ENCODE peak calls at places on chromosomes 13 and 19, in four cellular contexts. O is upper lobe of left lung, Q is GM23248, B is GM23338. L is an unnamed sample.

GRCh38 chr19:3632098-3632497 is 5.5 kb upstream of the CACTIN start:
- DNase-seq in O (no peak), Q (no peak), B (no peak), L (no peak)

GRCh38 chr19:8580710-8581281 is 3.6 kb upstream of the MYO1F start:
- DNase-seq in O (peak; percentile 90), Q (peak; percentile 81), B (peak; percentile 91), L (peak; percentile 87)

GRCh38 chr13:29567411-29567810 is 28.1 kb downstream of the SLC7A1 start:
- DNase-seq in O (no peak), Q (no peak), B (no peak), L (no peak)

GRCh38 chr19:30559446-30559845 is 187.3 kb downstream of the ZNF536 start:
- DNase-seq in O (no peak), Q (no peak), B (no peak), L (no peak)

GRCh38 chr19:6551607-6552450 is 21.0 kb downstream of the TNFSF9 start:
- DNase-seq in O (no peak), Q (peak; percentile 35), B (peak; percentile 92), L (no peak)

GRCh38 chr19:50205681-50206138 is 2.3 kb downstream of the MYH14 start:
- DNase-seq in O (peak; percentile 87), Q (no peak), B (peak; percentile 72), L (no peak)

GRCh38 chr13:34156841-34157365 is 339.0 kb downstream of the RFC3 start:
- DNase-seq in O (peak; percentile 87), Q (peak; percentile 98), B (no peak), L (peak; percentile 89)

GRCh38 chr19:38977445-38978314 is 2.1 kb upstream of the FBXO17 start:
- DNase-seq in O (no peak), Q (peak; percentile 5), B (no peak), L (no peak)

GRCh38 chr13:92896842-92897241 is 329.8 kb upstream of the GPC6 start:
- DNase-seq in O (no peak), Q (peak; percentile 7), B (peak; percentile 67), L (no peak)

GRCh38 chr13:49086711-49087110 is 111.0 kb downstream of the FNDC3A start:
- DNase-seq in O (no peak), Q (peak; percentile 76), B (no peak), L (no peak)

GRCh38 chr13:98267080-98267912 is 90.2 kb upstream of the RNF113B start:
- DNase-seq in O (no peak), Q (peak; percentile 27), B (no peak), L (no peak)

GRCh38 chr13:105804561-105805190 is 730.8 kb downstream of the EFNB2 start:
- DNase-seq in O (no peak), Q (peak; percentile 2), B (no peak), L (peak; percentile 44)

GRCh38 chr19:5821521-5822180 is 16.8 kb downstream of the NRTN start:
- DNase-seq in O (no peak), Q (no peak), B (no peak), L (no peak)

GRCh38 chr19:36973021-36973843 is 57.1 kb downstream of the ZNF568 start:
- DNase-seq in O (peak; percentile 71), Q (peak; percentile 91), B (peak; percentile 95), L (peak; percentile 93)

GRCh38 chr19:8308891-8309291 is 733 bp upstream of the CD320 start:
- DNase-seq in O (no peak), Q (no peak), B (no peak), L (peak; percentile 43)

GRCh38 chr19:33241530-33242101 is 16.0 kb upstream of the SLC7A10 start:
- DNase-seq in O (no peak), Q (peak; percentile 83), B (peak; percentile 55), L (peak; percentile 46)

GRCh38 chr19:52520013-52520412 is 7.5 kb upstream of the ZNF808 start:
- DNase-seq in O (no peak), Q (no peak), B (peak; percentile 30), L (no peak)

DNA sequence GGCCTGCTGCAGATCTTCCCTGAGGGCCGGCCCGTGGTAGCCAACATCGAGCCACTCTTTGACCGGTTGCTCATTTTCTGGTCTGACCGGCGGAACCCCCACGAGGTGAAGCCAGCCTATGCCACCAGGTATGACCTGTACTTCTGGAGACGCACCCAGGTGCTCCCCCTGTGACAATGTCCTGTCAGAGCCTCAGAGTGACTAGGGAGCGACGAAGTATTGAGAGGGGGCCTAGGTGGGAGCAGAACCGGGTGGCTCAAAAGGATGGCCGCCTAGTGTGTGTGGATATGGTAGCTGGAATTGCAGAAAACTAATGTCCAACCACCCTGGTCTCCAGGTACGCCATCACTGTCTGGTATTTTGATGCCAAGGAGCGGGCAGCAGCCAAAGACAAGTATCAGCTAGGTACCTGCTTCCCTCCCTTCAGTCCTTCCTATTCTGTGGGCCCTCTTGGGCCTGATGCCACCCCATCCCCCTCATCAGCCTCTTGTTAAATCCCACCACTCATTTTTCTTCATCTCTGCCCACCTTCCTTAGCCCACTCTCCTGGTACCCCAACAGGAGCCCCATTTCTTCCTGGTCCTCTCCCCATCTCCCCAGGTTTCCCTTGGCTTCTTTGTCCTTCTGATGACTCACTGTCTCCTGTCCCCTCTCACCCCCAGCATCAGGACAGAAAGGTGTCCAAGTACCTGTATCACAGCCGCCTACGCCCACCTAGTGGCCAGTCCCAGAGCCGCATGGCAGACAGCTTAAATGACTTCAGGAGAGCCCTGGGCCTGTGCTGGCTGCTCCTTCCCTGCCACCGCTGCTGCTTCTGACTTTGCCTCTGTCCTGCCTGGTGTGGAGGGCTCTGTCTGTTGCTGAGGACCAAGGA is 8.4 kb downstream of the EGLN2 start:
- DNase-seq in O (no peak), Q (peak; percentile 24), B (peak; percentile 85), L (peak; percentile 68)
- H3K36me3 ChIP-seq in O (peaks cover 14% of the 10 kb centered on the region), Q (peaks cover 9% of the 10 kb centered on the region), B (peaks cover 6% of the 10 kb centered on the region), L (peaks cover 2% of the 10 kb centered on the region)

GRCh38 chr19:15288146-15288963 is 44.0 kb downstream of the BRD4 start:
- DNase-seq in O (no peak), Q (peak; percentile 66), B (no peak), L (peak; percentile 75)
- H3K4me1 ChIP-seq in O (peaks cover 100% of the 10 kb centered on the region), Q (peaks cover 70% of the 10 kb centered on the region), B (peaks cover 86% of the 10 kb centered on the region), L (peaks cover 21% of the 10 kb centered on the region)

DNA sequence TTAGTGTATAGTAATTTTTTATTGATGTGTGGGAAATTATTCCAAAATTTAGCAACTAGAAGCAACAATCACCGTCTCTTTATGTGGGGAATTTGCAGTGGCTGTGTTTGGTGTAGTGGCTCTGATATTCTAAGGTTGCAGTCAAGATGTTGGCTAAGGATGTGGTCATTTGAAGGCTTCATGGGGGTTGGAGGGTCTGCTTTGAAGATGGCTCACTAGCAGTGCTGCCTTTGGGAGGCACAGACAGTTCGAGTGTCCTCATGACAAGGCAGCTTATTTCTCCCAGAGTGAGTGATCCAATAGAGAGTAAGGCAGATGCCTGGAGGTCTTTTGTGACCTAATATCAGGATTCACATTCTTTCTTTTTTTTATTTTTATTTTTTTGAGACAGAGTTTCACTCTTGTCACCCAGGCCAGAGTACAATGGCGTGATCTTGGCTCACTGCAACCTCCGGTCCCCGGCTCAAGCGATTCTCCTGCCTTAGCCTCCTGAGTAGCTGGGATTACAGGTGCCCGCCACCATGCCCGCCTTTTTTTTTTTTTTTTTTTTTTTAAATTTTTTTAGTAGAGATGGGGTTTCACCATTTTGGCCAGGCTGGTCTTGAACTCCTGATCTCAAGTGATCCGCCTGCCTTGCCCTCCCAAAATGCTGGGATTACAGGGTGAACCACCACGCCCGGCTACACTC is 8.7 kb downstream of the GPI start:
- DNase-seq in O (no peak), Q (no peak), B (no peak), L (no peak)
- H3K36me3 ChIP-seq in O (peaks cover 12% of the 10 kb centered on the region), Q (peaks cover 56% of the 10 kb centered on the region), B (peaks cover 25% of the 10 kb centered on the region), L (peaks cover 13% of the 10 kb centered on the region)

GRCh38 chr13:40186041-40186440 is 480.4 kb downstream of the FOXO1 start:
- DNase-seq in O (no peak), Q (no peak), B (no peak), L (no peak)

GRCh38 chr13:40186636-40187323 is 479.7 kb downstream of the FOXO1 start:
- DNase-seq in O (no peak), Q (no peak), B (no peak), L (no peak)

GRCh38 chr13:40189426-40189825 is 477.0 kb downstream of the FOXO1 start:
- DNase-seq in O (no peak), Q (no peak), B (no peak), L (no peak)

GRCh38 chr13:40187324-40187795 is 479.1 kb downstream of the FOXO1 start:
- DNase-seq in O (no peak), Q (no peak), B (peak; percentile 21), L (no peak)

GRCh38 chr13:40187836-40188591 is 478.4 kb downstream of the FOXO1 start:
- DNase-seq in O (no peak), Q (peak; percentile 51), B (peak; percentile 23), L (no peak)
- H3K4me1 ChIP-seq in O (peaks cover 16% of the 10 kb centered on the region), Q (peaks cover 30% of the 10 kb centered on the region), B (peaks cover 9% of the 10 kb centered on the region), L (no peaks in the 10 kb centered on the region)

GRCh38 chr13:113192279-113192678 is 16.2 kb downstream of the PCID2 start:
- DNase-seq in O (no peak), Q (no peak), B (no peak), L (no peak)
- H3K36me3 ChIP-seq in O (peaks cover 11% of the 10 kb centered on the region), Q (peaks cover 49% of the 10 kb centered on the region), B (peaks cover 58% of the 10 kb centered on the region), L (peaks cover 9% of the 10 kb centered on the region)

DNA sequence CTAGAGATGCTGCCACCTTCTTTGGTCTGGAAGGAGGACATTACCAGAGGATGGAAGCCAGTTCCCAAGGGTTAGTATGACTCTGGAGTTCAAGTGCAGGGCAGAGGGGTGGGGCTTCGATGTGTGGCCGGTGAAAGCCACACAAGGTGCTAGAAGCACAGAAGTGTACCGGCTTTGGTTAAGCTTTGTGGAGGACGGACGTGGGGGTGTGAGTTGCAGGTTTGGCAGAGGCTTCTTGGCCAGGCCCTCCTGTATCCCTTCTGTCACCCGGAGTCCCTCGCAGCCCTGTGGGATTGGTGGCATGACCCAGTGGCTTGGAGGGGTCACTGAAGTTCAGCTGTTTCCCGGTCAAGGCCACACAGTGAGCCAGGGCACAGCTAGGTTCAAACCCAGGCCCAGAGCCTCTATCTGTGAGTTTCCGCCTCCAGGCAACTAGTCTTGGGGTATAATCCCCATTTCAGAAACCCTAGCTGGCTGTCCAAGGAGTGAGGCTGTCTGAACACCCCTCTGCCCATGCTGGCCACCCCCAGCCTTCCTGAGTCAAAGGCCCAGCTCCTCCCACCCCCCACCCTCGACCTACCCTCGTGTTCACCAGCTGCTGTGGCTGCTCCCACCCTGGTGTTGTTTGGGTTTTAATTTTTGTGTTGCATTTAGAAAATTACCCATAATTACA is 4.6 kb upstream of the SSBP4 start:
- DNase-seq in O (no peak), Q (peak; percentile 71), B (peak; percentile 45), L (peak; percentile 64)
- H3K4me1 ChIP-seq in O (peaks cover 57% of the 10 kb centered on the region), Q (peaks cover 46% of the 10 kb centered on the region), B (peaks cover 8% of the 10 kb centered on the region), L (no peaks in the 10 kb centered on the region)

GRCh38 chr19:44973982-44974735 is 19.0 kb downstream of the CLPTM1 start:
- DNase-seq in O (no peak), Q (no peak), B (no peak), L (no peak)
- H3K36me3 ChIP-seq in O (peaks cover 29% of the 10 kb centered on the region), Q (peaks cover 22% of the 10 kb centered on the region), B (peaks cover 14% of the 10 kb centered on the region), L (no peaks in the 10 kb centered on the region)

GRCh38 chr19:19540707-19541515 is 2.8 kb downstream of the CILP2 start:
- DNase-seq in O (peak; percentile 74), Q (peak; percentile 65), B (peak; percentile 99), L (peak; percentile 84)
- H3K4me1 ChIP-seq in O (peaks cover 40% of the 10 kb centered on the region), Q (no peaks in the 10 kb centered on the region), B (peaks cover 5% of the 10 kb centered on the region), L (no peaks in the 10 kb centered on the region)